ENCODE peak calls at places on chromosomes 6 and 20, in eight cellular contexts. One of them, this sample, is unnamed.

GRCh38 chr6:137237413-137238170 is 18.4 kb upstream of the IFNGR1 start:
- DNase-seq in endothelial cell: no peak
- DNase-seq in transverse colon: no peak
- DNase-seq in left ventricle myocardium inferior: no peak
- DNase-seq in CD4-positive, alpha-beta memory T cell: no peak
- DNase-seq in EH: peak
- DNase-seq in bronchial epithelial cell: peak
- DNase-seq in T-cell: no peak
- DNase-seq in this sample: no peak

GRCh38 chr6:81572020-81572419 is 180.5 kb downstream of the TENT5A start:
- DNase-seq in CD4-positive, alpha-beta memory T cell: no peak
- DNase-seq in bronchial epithelial cell: no peak
- DNase-seq in endothelial cell: no peak
- DNase-seq in left ventricle myocardium inferior: no peak
- DNase-seq in transverse colon: no peak
- DNase-seq in T-cell: no peak
- DNase-seq in EH: peak
- DNase-seq in this sample: no peak

GRCh38 chr20:40690836-40691565 is 2.0 kb upstream of the MAFB start:
- DNase-seq in CD4-positive, alpha-beta memory T cell: no peak
- DNase-seq in left ventricle myocardium inferior: no peak
- DNase-seq in EH: no peak
- DNase-seq in transverse colon: no peak
- DNase-seq in T-cell: no peak
- DNase-seq in endothelial cell: no peak
- DNase-seq in bronchial epithelial cell: no peak
- DNase-seq in this sample: no peak

GRCh38 chr6:38271081-38271480 is 368.6 kb downstream of the BTBD9 start:
- DNase-seq in endothelial cell: no peak
- DNase-seq in bronchial epithelial cell: no peak
- DNase-seq in left ventricle myocardium inferior: no peak
- DNase-seq in transverse colon: no peak
- DNase-seq in CD4-positive, alpha-beta memory T cell: no peak
- DNase-seq in EH: peak
- DNase-seq in T-cell: no peak
- DNase-seq in this sample: no peak

GRCh38 chr20:1895674-1896496 is 678 bp downstream of the SIRPA start:
- DNase-seq in CD4-positive, alpha-beta memory T cell: no peak
- DNase-seq in T-cell: no peak
- DNase-seq in bronchial epithelial cell: no peak
- DNase-seq in left ventricle myocardium inferior: no peak
- DNase-seq in EH: peak
- DNase-seq in endothelial cell: no peak
- DNase-seq in transverse colon: no peak
- DNase-seq in this sample: no peak

GRCh38 chr6:130587778-130588520 is 222.1 kb downstream of the TMEM200A start:
- DNase-seq in endothelial cell: no peak
- DNase-seq in left ventricle myocardium inferior: no peak
- DNase-seq in CD4-positive, alpha-beta memory T cell: no peak
- DNase-seq in T-cell: no peak
- DNase-seq in bronchial epithelial cell: peak
- DNase-seq in EH: peak
- DNase-seq in transverse colon: no peak
- DNase-seq in this sample: no peak

GRCh38 chr6:135601857-135602256 is 104.3 kb upstream of the AHI1 start:
- DNase-seq in bronchial epithelial cell: no peak
- DNase-seq in left ventricle myocardium inferior: no peak
- DNase-seq in transverse colon: no peak
- DNase-seq in endothelial cell: no peak
- DNase-seq in CD4-positive, alpha-beta memory T cell: no peak
- DNase-seq in T-cell: no peak
- DNase-seq in EH: no peak
- DNase-seq in this sample: no peak

GRCh38 chr6:119284861-119285521 is 64.6 kb downstream of the MAN1A1 start:
- DNase-seq in left ventricle myocardium inferior: no peak
- DNase-seq in EH: no peak
- DNase-seq in CD4-positive, alpha-beta memory T cell: no peak
- DNase-seq in T-cell: no peak
- DNase-seq in endothelial cell: peak
- DNase-seq in transverse colon: no peak
- DNase-seq in bronchial epithelial cell: peak
- DNase-seq in this sample: peak

GRCh38 chr6:18117136-18117535 is 5.3 kb downstream of the NHLRC1 start:
- DNase-seq in endothelial cell: no peak
- DNase-seq in EH: no peak
- DNase-seq in left ventricle myocardium inferior: no peak
- DNase-seq in transverse colon: no peak
- DNase-seq in CD4-positive, alpha-beta memory T cell: no peak
- DNase-seq in T-cell: no peak
- DNase-seq in bronchial epithelial cell: peak
- DNase-seq in this sample: no peak

GRCh38 chr6:13761361-13762036 is 49.9 kb upstream of the RANBP9 start:
- DNase-seq in EH: peak
- DNase-seq in bronchial epithelial cell: peak
- DNase-seq in transverse colon: no peak
- DNase-seq in CD4-positive, alpha-beta memory T cell: no peak
- DNase-seq in T-cell: no peak
- DNase-seq in left ventricle myocardium inferior: no peak
- DNase-seq in endothelial cell: no peak
- DNase-seq in this sample: no peak

GRCh38 chr6:8414844-8415243 is 20.5 kb downstream of the SLC35B3 start:
- DNase-seq in endothelial cell: no peak
- DNase-seq in CD4-positive, alpha-beta memory T cell: no peak
- DNase-seq in bronchial epithelial cell: no peak
- DNase-seq in left ventricle myocardium inferior: no peak
- DNase-seq in EH: no peak
- DNase-seq in T-cell: no peak
- DNase-seq in transverse colon: no peak
- DNase-seq in this sample: no peak

GRCh38 chr6:45566882-45567281 is 189.1 kb upstream of the SUPT3H start:
- DNase-seq in transverse colon: no peak
- DNase-seq in endothelial cell: no peak
- DNase-seq in T-cell: no peak
- DNase-seq in EH: peak
- DNase-seq in CD4-positive, alpha-beta memory T cell: no peak
- DNase-seq in bronchial epithelial cell: peak
- DNase-seq in left ventricle myocardium inferior: no peak
- DNase-seq in this sample: no peak

GRCh38 chr6:11054722-11055121 is 10.6 kb upstream of the ELOVL2 start:
- DNase-seq in left ventricle myocardium inferior: no peak
- DNase-seq in EH: peak
- DNase-seq in bronchial epithelial cell: no peak
- DNase-seq in endothelial cell: no peak
- DNase-seq in transverse colon: no peak
- DNase-seq in T-cell: no peak
- DNase-seq in CD4-positive, alpha-beta memory T cell: no peak
- DNase-seq in this sample: no peak

GRCh38 chr6:84411060-84411629 is 183.7 kb upstream of the CEP162 start:
- DNase-seq in endothelial cell: no peak
- DNase-seq in bronchial epithelial cell: peak
- DNase-seq in left ventricle myocardium inferior: no peak
- DNase-seq in T-cell: no peak
- DNase-seq in transverse colon: no peak
- DNase-seq in EH: peak
- DNase-seq in CD4-positive, alpha-beta memory T cell: no peak
- DNase-seq in this sample: no peak

GRCh38 chr20:49447946-49448809 is 34.3 kb downstream of the KCNB1 start:
- DNase-seq in T-cell: no peak
- DNase-seq in EH: no peak
- DNase-seq in CD4-positive, alpha-beta memory T cell: no peak
- DNase-seq in transverse colon: no peak
- DNase-seq in endothelial cell: no peak
- DNase-seq in left ventricle myocardium inferior: peak
- DNase-seq in bronchial epithelial cell: no peak
- DNase-seq in this sample: no peak

GRCh38 chr6:169618526-169619490 is 83.0 kb downstream of the WDR27 start:
- DNase-seq in T-cell: no peak
- DNase-seq in CD4-positive, alpha-beta memory T cell: no peak
- DNase-seq in transverse colon: no peak
- DNase-seq in bronchial epithelial cell: peak
- DNase-seq in left ventricle myocardium inferior: no peak
- DNase-seq in endothelial cell: no peak
- DNase-seq in EH: peak
- DNase-seq in this sample: no peak

GRCh38 chr6:25883991-25884390 is 9.9 kb upstream of the SLC17A3 start:
- DNase-seq in CD4-positive, alpha-beta memory T cell: no peak
- DNase-seq in bronchial epithelial cell: peak
- DNase-seq in transverse colon: no peak
- DNase-seq in EH: peak
- DNase-seq in endothelial cell: no peak
- DNase-seq in left ventricle myocardium inferior: no peak
- DNase-seq in T-cell: no peak
- DNase-seq in this sample: no peak

GRCh38 chr20:34834459-34834893 is 9.0 kb upstream of the NCOA6 start:
- DNase-seq in CD4-positive, alpha-beta memory T cell: no peak
- DNase-seq in EH: peak
- DNase-seq in T-cell: no peak
- DNase-seq in transverse colon: no peak
- DNase-seq in bronchial epithelial cell: peak
- DNase-seq in endothelial cell: no peak
- DNase-seq in left ventricle myocardium inferior: no peak
- DNase-seq in this sample: no peak

GRCh38 chr6:117916483-117916882 is 9.4 kb downstream of the SLC35F1 start:
- DNase-seq in transverse colon: no peak
- DNase-seq in EH: no peak
- DNase-seq in endothelial cell: no peak
- DNase-seq in bronchial epithelial cell: no peak
- DNase-seq in left ventricle myocardium inferior: no peak
- DNase-seq in T-cell: no peak
- DNase-seq in CD4-positive, alpha-beta memory T cell: no peak
- DNase-seq in this sample: no peak

GRCh38 chr6:47129129-47129528 is 87.0 kb upstream of the ADGRF1 start:
- DNase-seq in left ventricle myocardium inferior: no peak
- DNase-seq in bronchial epithelial cell: no peak
- DNase-seq in CD4-positive, alpha-beta memory T cell: no peak
- DNase-seq in T-cell: no peak
- DNase-seq in EH: no peak
- DNase-seq in endothelial cell: no peak
- DNase-seq in transverse colon: no peak
- DNase-seq in this sample: no peak

GRCh38 chr6:83153958-83154357 is 39.1 kb downstream of the PGM3 start:
- DNase-seq in left ventricle myocardium inferior: no peak
- DNase-seq in bronchial epithelial cell: no peak
- DNase-seq in transverse colon: no peak
- DNase-seq in endothelial cell: no peak
- DNase-seq in EH: peak
- DNase-seq in T-cell: no peak
- DNase-seq in CD4-positive, alpha-beta memory T cell: no peak
- DNase-seq in this sample: no peak

GRCh38 chr6:129368970-129369369 is 341.0 kb downstream of the ARHGAP18 start:
- DNase-seq in transverse colon: no peak
- DNase-seq in CD4-positive, alpha-beta memory T cell: no peak
- DNase-seq in T-cell: no peak
- DNase-seq in left ventricle myocardium inferior: no peak
- DNase-seq in endothelial cell: no peak
- DNase-seq in bronchial epithelial cell: no peak
- DNase-seq in EH: no peak
- DNase-seq in this sample: no peak

GRCh38 chr6:56524891-56525703 is 117.6 kb downstream of the DST start:
- DNase-seq in CD4-positive, alpha-beta memory T cell: no peak
- DNase-seq in bronchial epithelial cell: no peak
- DNase-seq in transverse colon: no peak
- DNase-seq in T-cell: no peak
- DNase-seq in endothelial cell: no peak
- DNase-seq in EH: peak
- DNase-seq in left ventricle myocardium inferior: no peak
- DNase-seq in this sample: no peak

GRCh38 chr6:3372184-3372846 is 84.5 kb downstream of the SLC22A23 start:
- DNase-seq in T-cell: no peak
- DNase-seq in CD4-positive, alpha-beta memory T cell: no peak
- DNase-seq in endothelial cell: no peak
- DNase-seq in bronchial epithelial cell: no peak
- DNase-seq in transverse colon: no peak
- DNase-seq in left ventricle myocardium inferior: no peak
- DNase-seq in EH: no peak
- DNase-seq in this sample: no peak

GRCh38 chr6:156786652-156787051 is 9.5 kb downstream of the ARID1B start:
- DNase-seq in CD4-positive, alpha-beta memory T cell: no peak
- DNase-seq in T-cell: no peak
- DNase-seq in endothelial cell: no peak
- DNase-seq in transverse colon: no peak
- DNase-seq in bronchial epithelial cell: no peak
- DNase-seq in EH: no peak
- DNase-seq in left ventricle myocardium inferior: no peak
- DNase-seq in this sample: no peak

GRCh38 chr20:34062651-34063482 is 49.2 kb downstream of the EIF2S2 start:
- DNase-seq in T-cell: no peak
- DNase-seq in EH: peak
- DNase-seq in transverse colon: no peak
- DNase-seq in left ventricle myocardium inferior: no peak
- DNase-seq in CD4-positive, alpha-beta memory T cell: no peak
- DNase-seq in endothelial cell: no peak
- DNase-seq in bronchial epithelial cell: peak
- DNase-seq in this sample: peak

GRCh38 chr6:113944701-113945100 is 26.2 kb downstream of the HDAC2 start:
- DNase-seq in transverse colon: no peak
- DNase-seq in T-cell: no peak
- DNase-seq in endothelial cell: no peak
- DNase-seq in left ventricle myocardium inferior: no peak
- DNase-seq in CD4-positive, alpha-beta memory T cell: no peak
- DNase-seq in EH: peak
- DNase-seq in bronchial epithelial cell: peak
- DNase-seq in this sample: no peak

GRCh38 chr6:35568967-35569606 is 56.4 kb upstream of the TULP1 start:
- DNase-seq in endothelial cell: peak
- DNase-seq in bronchial epithelial cell: no peak
- DNase-seq in left ventricle myocardium inferior: peak
- DNase-seq in CD4-positive, alpha-beta memory T cell: no peak
- DNase-seq in transverse colon: peak
- DNase-seq in T-cell: no peak
- DNase-seq in EH: peak
- DNase-seq in this sample: peak

GRCh38 chr6:80250391-80250997 is 144.0 kb downstream of the BCKDHB start:
- DNase-seq in T-cell: no peak
- DNase-seq in left ventricle myocardium inferior: no peak
- DNase-seq in EH: peak
- DNase-seq in endothelial cell: no peak
- DNase-seq in transverse colon: no peak
- DNase-seq in bronchial epithelial cell: no peak
- DNase-seq in CD4-positive, alpha-beta memory T cell: no peak
- DNase-seq in this sample: peak

GRCh38 chr6:161079566-161080262 is 88.1 kb downstream of the MAP3K4 start:
- DNase-seq in endothelial cell: no peak
- DNase-seq in transverse colon: no peak
- DNase-seq in CD4-positive, alpha-beta memory T cell: peak
- DNase-seq in EH: peak
- DNase-seq in bronchial epithelial cell: peak
- DNase-seq in left ventricle myocardium inferior: no peak
- DNase-seq in T-cell: peak
- DNase-seq in this sample: peak

GRCh38 chr6:135334169-135334568 is 153.1 kb downstream of the MYB start:
- DNase-seq in endothelial cell: no peak
- DNase-seq in EH: peak
- DNase-seq in bronchial epithelial cell: peak
- DNase-seq in left ventricle myocardium inferior: no peak
- DNase-seq in transverse colon: no peak
- DNase-seq in CD4-positive, alpha-beta memory T cell: no peak
- DNase-seq in T-cell: no peak
- DNase-seq in this sample: no peak

GRCh38 chr6:33935439-33936080 is 131.8 kb upstream of the MLN start:
- DNase-seq in endothelial cell: no peak
- DNase-seq in T-cell: no peak
- DNase-seq in bronchial epithelial cell: no peak
- DNase-seq in EH: no peak
- DNase-seq in left ventricle myocardium inferior: no peak
- DNase-seq in transverse colon: no peak
- DNase-seq in CD4-positive, alpha-beta memory T cell: no peak
- DNase-seq in this sample: no peak

GRCh38 chr6:122829456-122829855 is 40.4 kb downstream of the SMPDL3A start:
- DNase-seq in bronchial epithelial cell: no peak
- DNase-seq in T-cell: no peak
- DNase-seq in EH: no peak
- DNase-seq in CD4-positive, alpha-beta memory T cell: no peak
- DNase-seq in left ventricle myocardium inferior: no peak
- DNase-seq in endothelial cell: no peak
- DNase-seq in transverse colon: no peak
- DNase-seq in this sample: no peak

GRCh38 chr6:44976677-44977405 is 351.3 kb upstream of the RUNX2 start:
- DNase-seq in endothelial cell: no peak
- DNase-seq in transverse colon: no peak
- DNase-seq in EH: peak
- DNase-seq in T-cell: peak
- DNase-seq in left ventricle myocardium inferior: no peak
- DNase-seq in bronchial epithelial cell: no peak
- DNase-seq in CD4-positive, alpha-beta memory T cell: no peak
- DNase-seq in this sample: no peak

This sample was measured in activated CD4-positive, alpha-beta T cell treated with anti-CD3 and anti-CD28 coated beads for 48 hours.